ENCODE peak calls at places on chromosome 22, in four cellular contexts. T is DND-41, V is right lobe of liver, W is H9. F is an unnamed sample.

GRCh38 chr22:44312766-44313165 is at the start of gene SHISAL1:
- DNase-seq in W (no peak), T (no peak), V (no peak), F (no peak)

GRCh38 chr22:43625242-43625641 is 186.9 kb downstream of the EFCAB6 start:
- DNase-seq in V (no peak), W (no peak), T (no peak), F (no peak)

GRCh38 chr22:39592104-39593060 is 21.8 kb downstream of the CACNA1I start:
- DNase-seq in W (no peak), T (no peak), V (no peak), F (no peak)

GRCh38 chr22:38455530-38456271 is 702 bp upstream of the KCNJ4 start:
- DNase-seq in V (no peak), T (peak; percentile 43), W (peak; percentile 54), F (no peak)

GRCh38 chr22:38444783-38445182 is 10.2 kb downstream of the KCNJ4 start:
- DNase-seq in W (no peak), T (no peak), V (no peak), F (no peak)

GRCh38 chr22:50529416-50530279 is at the start of gene TYMP:
- DNase-seq in T (no peak), W (no peak), V (peak; percentile 91), F (peak; percentile 49)

GRCh38 chr22:28454431-28455064 is 225.1 kb downstream of the TTC28 start:
- DNase-seq in W (no peak), V (no peak), T (no peak), F (no peak)

GRCh38 chr22:42769238-42769573 is 48.5 kb upstream of the A4GALT start:
- DNase-seq in T (no peak), W (no peak), V (no peak), F (no peak)

GRCh38 chr22:45838257-45838891 is 138.6 kb downstream of the WNT7B start:
- DNase-seq in T (no peak), W (no peak), V (no peak), F (no peak)

GRCh38 chr22:17931400-17931825 is 92.9 kb downstream of the MICAL3 start:
- DNase-seq in V (peak; percentile 83), T (no peak), W (no peak), F (no peak)

GRCh38 chr22:23210428-23211170 is 30.3 kb downstream of the BCR start:
- DNase-seq in T (no peak), V (no peak), W (no peak), F (no peak)
- H3K27ac ChIP-seq in T (peak overlapping the region; percentile 4), V (no peak overlapping the region), W (no peak overlapping the region), F (no peak overlapping the region)

DNA sequence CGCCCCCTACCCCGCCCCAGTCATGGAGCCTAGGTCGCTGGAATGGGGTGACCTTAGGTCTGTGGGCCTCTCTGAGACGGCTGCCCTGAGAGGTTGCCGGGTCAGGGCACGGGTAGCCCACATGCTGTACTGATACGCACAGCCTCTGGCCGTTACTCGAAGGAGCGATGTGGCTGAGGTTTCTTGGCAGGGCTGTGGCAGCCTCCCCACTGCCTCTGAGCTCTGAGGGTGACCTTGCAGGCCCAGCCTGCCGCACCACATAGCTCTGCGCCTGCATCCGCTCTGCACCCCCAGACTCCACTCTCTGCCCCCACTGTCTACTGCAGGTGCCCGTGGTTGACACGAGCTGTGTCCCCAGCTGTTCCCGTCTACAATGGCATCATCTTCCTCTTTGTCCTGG is 7.3 kb downstream of the ZDHHC8 start:
- DNase-seq in T (no peak), W (no peak), V (no peak), F (no peak)
- H3K9me3 ChIP-seq in T (no peaks in the 10 kb centered on the region), W (no peaks in the 10 kb centered on the region), V (no peaks in the 10 kb centered on the region), F (no peaks in the 10 kb centered on the region)

DNA sequence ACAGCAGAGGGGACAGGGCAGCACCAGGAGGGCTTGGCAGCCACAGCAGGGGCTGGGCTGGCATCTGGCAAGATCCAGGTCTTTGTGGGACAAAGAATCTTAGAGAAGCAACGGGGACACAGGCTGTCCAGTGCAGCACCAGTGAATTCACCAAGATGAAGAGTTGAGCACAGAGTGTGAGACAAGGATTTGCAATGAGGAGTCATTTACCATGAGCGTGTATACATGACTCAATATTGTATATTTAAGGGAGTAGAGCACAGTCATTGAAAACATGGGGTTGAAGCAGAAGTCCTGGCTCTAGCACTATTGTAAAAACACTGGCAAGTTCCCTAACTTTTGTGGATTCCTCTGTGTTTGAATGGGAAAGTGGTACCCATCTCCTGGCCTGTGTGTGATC is 3.5 kb downstream of the APOL1 start:
- DNase-seq in V (no peak), W (peak; percentile 4), T (no peak), F (no peak)
- H3K27ac ChIP-seq in V (no peak overlapping the region), W (no peak overlapping the region), T (no peak overlapping the region), F (no peak overlapping the region)

DNA sequence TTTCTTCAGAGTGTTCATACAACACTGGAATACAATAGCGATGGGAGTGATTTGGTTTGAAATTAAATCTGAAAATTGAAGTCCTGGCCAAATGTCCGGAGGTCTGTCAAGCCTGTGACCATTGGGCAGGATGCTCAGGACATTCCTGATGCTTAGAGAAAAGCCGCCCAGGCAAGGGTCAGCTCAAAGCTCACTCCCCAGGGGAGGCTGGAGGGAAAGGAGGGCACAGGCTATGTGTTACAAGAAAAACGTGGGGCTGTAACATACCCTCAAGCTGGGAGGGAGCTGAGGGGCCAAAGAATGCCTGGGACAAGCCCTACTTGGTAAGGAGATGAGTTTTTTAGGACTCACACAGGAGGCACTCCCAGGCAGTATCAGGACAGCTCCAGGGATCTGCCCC is 500.3 kb downstream of the BRD1 start:
- DNase-seq in V (no peak), T (no peak), W (no peak), F (no peak)
- H3K9me3 ChIP-seq in V (no peaks in the 10 kb centered on the region), T (peaks cover 3% of the 10 kb centered on the region), W (no peaks in the 10 kb centered on the region), F (peaks cover 8% of the 10 kb centered on the region)

DNA sequence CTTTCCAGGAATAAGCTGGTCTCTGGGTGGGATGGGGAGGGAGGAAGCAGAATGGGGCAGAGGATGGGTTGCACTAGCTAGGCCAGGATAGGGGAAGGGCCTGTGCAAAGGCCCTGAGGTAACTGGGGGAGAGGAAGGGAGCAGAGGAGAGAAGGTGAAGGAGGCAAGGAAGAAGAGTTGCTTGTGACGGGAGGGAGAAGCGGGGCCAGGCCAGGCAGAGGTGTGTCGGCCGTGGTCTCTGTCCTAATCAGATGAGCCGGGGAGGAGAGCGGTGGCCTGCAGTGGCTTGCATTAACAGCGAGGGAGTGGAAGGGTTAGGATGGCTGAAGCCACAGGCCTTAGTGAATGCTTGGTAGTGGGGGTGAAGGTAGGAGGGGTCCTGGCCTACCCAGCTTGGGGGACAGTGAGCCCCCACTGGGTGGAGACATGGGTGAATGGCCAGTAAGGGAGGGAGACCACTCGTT is 6.0 kb upstream of the DERL3 start:
- DNase-seq in T (no peak), W (no peak), V (no peak), F (no peak)
- H3K27ac ChIP-seq in T (no peak overlapping the region), W (no peak overlapping the region), V (no peak overlapping the region), F (no peak overlapping the region)

GRCh38 chr22:48263431-48263765 is 1500.9 kb downstream of the TBC1D22A start:
- DNase-seq in T (no peak), W (no peak), V (no peak), F (no peak)

GRCh38 chr22:48259991-48260670 is 1497.7 kb downstream of the TBC1D22A start:
- DNase-seq in T (no peak), W (no peak), V (no peak), F (no peak)

GRCh38 chr22:48261048-48261621 is 1498.7 kb downstream of the TBC1D22A start:
- DNase-seq in V (no peak), W (no peak), T (no peak), F (no peak)

GRCh38 chr22:48262596-48263430 is 1500.4 kb downstream of the TBC1D22A start:
- DNase-seq in T (no peak), W (no peak), V (no peak), F (no peak)

GRCh38 chr22:48261706-48262105 is 1499.3 kb downstream of the TBC1D22A start:
- DNase-seq in T (no peak), W (no peak), V (no peak), F (no peak)
- H3K9me3 ChIP-seq in T (no peaks in the 10 kb centered on the region), W (no peaks in the 10 kb centered on the region), V (no peaks in the 10 kb centered on the region), F (no peaks in the 10 kb centered on the region)

GRCh38 chr22:21633481-21633880 is 921 bp downstream of the CCDC116 start:
- DNase-seq in V (no peak), W (no peak), T (no peak), F (no peak)
- H3K27ac ChIP-seq in V (no peak overlapping the region), W (no peak overlapping the region), T (no peak overlapping the region), F (no peak overlapping the region)

DNA sequence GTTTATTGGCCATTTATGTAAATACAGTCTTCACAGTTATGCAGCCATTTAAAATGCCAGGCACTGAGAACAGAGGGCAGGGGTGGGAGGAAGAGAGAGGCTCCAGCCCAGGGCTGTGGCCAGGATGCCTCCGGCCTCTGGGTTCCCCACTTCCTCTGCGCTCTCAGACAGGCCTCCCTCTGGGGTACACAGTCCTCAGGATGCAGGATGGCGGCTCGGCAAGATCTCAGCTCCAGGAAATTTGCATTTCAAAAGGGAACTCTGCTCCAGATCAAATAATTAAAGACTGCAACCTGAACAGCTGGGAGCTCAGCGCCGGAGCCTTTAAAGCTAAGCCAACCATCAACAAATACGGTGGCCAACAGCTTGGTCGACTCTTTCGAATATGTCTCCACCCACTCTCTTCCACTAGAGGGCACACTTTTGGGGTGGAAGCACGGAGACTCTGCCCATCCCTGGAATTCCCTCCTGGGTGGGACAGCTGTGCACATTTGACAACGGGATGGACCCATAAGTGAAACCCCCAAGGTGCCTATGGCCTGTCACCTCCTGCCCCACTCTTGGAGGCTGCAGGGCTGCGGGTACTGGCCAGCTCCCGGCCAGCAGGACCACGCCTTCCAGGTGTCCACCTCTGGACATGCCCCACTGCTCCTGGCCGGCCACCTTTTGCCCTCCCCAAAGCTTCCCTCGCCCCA is 1044.7 kb downstream of the BRD1 start:
- DNase-seq in T (no peak), V (no peak), W (peak; percentile 59), F (no peak)
- H3K9me3 ChIP-seq in T (peaks cover 9% of the 10 kb centered on the region), V (no peaks in the 10 kb centered on the region), W (no peaks in the 10 kb centered on the region), F (no peaks in the 10 kb centered on the region)

DNA sequence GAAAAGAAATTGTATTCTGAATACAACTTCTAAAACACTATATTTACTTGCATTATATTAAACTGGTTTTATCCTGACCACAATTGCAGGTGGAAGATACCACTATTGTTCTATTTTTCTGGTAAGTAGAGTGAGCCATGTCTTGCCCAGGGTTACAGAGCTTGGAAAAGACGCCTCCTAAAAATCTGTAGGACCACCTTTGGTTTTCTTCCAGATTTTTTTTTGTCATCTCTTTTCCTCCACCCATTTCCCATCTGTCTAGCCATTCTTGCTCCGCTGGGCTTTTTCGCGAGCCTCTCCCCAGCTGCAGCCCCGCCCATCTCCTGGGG is 294 bp upstream of the MTMR3 start:
- DNase-seq in T (no peak), W (no peak), V (no peak), F (no peak)
- H3K27ac ChIP-seq in T (no peak overlapping the region), W (no peak overlapping the region), V (no peak overlapping the region), F (no peak overlapping the region)

F was measured in CD4-positive, alpha-beta T cell.